ENCODE peak calls at places on chromosomes 1 and 21, in six cellular contexts. E is HCT116, N is K562, A is GM12878, F is HepG2, R is H1. M is an unnamed sample.

GRCh38 chr21:42671778-42672593 is 18.6 kb downstream of the PDE9A start:
- DNase-seq in E (no peak), N (no peak), A (no peak), F (peak), R (no peak), M (no peak)

GRCh38 chr1:156112276-156113137 is 2.0 kb upstream of the LMNA start:
- DNase-seq in E (no peak), N (no peak), A (no peak), F (no peak), R (no peak), M (no peak)

GRCh38 chr1:924619-925323 is 1.0 kb downstream of the SAMD11 start:
- DNase-seq in E (no peak), N (peak), A (no peak), F (no peak), R (no peak), M (no peak)

GRCh38 chr21:42375966-42376337 is 9.6 kb upstream of the TFF1 start:
- DNase-seq in E (no peak), N (no peak), A (no peak), F (no peak), R (no peak), M (no peak)

GRCh38 chr1:69312055-69312732 is 255.5 kb upstream of the LRRC7 start:
- DNase-seq in E (no peak), N (no peak), A (no peak), F (no peak), R (peak), M (no peak)

GRCh38 chr1:208540724-208541123 is 296.5 kb upstream of the PLXNA2 start:
- DNase-seq in E (no peak), N (no peak), A (no peak), F (no peak), R (no peak), M (no peak)

GRCh38 chr1:210400043-210400840 is 71.5 kb downstream of the HHAT start:
- DNase-seq in E (peak), N (peak), A (peak), F (peak), R (peak), M (peak)

GRCh38 chr1:220451541-220451940 is 76.4 kb upstream of the MARK1 start:
- DNase-seq in E (no peak), N (no peak), A (no peak), F (peak), R (no peak), M (peak)

GRCh38 chr1:32500387-32501209 is 35.7 kb downstream of the ZBTB8B start:
- DNase-seq in E (no peak), N (peak), A (no peak), F (no peak), R (no peak), M (peak)

GRCh38 chr1:32539584-32540571 is 651 bp downstream of the ZBTB8A start:
- DNase-seq in E (no peak), N (peak), A (no peak), F (no peak), R (no peak), M (no peak)

GRCh38 chr1:40384887-40385286 is 11.4 kb downstream of the SMAP2 start:
- DNase-seq in E (no peak), N (no peak), A (no peak), F (no peak), R (no peak), M (no peak)

GRCh38 chr1:89881415-89882058 is 60.7 kb downstream of the LRRC8D start:
- DNase-seq in E (no peak), N (no peak), A (peak), F (no peak), R (no peak), M (no peak)

GRCh38 chr1:23742670-23743286 is 493 bp upstream of the ELOA start:
- DNase-seq in E (no peak), N (no peak), A (no peak), F (no peak), R (peak), M (no peak)

GRCh38 chr1:23743287-23744052 is at the start of gene ELOA:
- DNase-seq in E (no peak), N (peak), A (no peak), F (peak), R (peak), M (peak)

GRCh38 chr1:23747947-23748346 is 4.7 kb downstream of the ELOA start:
- DNase-seq in E (no peak), N (no peak), A (no peak), F (no peak), R (no peak), M (no peak)

GRCh38 chr1:23741609-23742008 is 1.7 kb upstream of the ELOA start:
- DNase-seq in E (no peak), N (no peak), A (no peak), F (no peak), R (no peak), M (no peak)

DNA sequence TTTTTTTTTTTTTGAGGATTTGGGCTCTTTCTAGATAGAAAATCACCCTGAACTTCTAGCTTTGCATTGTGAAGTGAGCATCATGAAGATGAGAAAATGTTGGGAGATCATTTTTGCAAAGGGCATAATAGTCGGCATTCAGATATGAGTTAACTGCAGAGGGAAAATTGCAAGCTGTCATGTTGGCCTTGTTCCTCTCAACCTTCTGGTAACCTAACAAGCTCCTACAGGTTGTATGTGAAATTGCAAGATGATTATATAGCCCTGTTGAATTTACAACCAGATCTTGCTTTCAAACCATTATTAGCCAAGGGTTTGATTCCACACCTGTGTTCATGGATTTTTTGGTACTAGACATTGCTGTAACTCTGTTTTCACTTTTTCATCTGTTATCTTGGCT is 2.2 kb downstream of the ELOA start:
- DNase-seq in E (peak), N (peak), A (no peak), F (peak), R (no peak), M (no peak)
- TF ChIP-seq ZNF274 in E (no peak), N (no peak), A (no peak), F (no peak), R (no peak), M (no peak)

GRCh38 chr1:19391596-19391981 is 79.5 kb downstream of the SLC66A1 start:
- DNase-seq in E (no peak), N (no peak), A (no peak), F (no peak), R (no peak), M (no peak)
- H3K9ac ChIP-seq in E (no peak), N (peak), A (peak), F (no peak), R (no peak), M (peak)

DNA sequence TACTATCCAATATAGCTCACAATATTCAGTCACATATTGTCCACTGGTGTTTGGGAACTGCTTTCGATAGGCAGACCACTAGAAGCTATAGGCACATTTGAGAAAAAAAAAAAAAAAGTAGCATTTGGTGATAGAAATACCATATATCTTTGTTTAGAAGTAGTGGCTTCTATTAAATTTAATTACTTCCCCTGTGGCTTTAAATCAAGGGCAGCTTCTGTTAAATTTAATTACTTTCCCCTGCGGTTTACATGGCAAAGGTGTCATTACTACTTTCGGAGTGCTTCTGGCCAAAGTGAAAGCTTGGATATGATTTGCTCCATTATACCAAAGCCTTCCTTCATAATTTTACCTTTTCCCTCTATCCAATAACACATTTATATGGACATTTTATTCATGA is 229.9 kb downstream of the TTLL7 start:
- DNase-seq in E (no peak), N (no peak), A (no peak), F (no peak), R (no peak), M (no peak)
- H3K4me3 ChIP-seq in E (no peak), N (no peak), A (no peak), F (no peak), R (no peak), M (no peak)

DNA sequence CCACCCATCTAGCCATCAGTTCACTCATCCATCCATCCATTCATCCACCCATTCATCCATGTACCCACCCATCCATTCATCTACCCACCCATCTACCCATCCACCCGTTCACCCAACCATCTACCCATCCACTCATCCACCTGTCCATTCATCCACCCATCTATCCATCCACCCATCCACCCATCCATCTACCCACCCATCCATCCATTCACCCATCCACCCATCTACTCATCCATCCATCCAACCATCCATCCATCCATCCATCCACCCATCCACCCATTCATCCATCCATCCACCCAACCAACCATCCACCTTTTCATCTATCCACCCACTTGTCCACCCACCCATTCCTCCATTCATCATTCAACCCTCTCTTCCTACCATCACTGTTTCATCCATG is 80.3 kb downstream of the KIF14 start:
- DNase-seq in E (no peak), N (no peak), A (no peak), F (no peak), R (no peak), M (no peak)
- TF ChIP-seq ZNF274 in E (no peak), N (no peak), A (no peak), F (no peak), R (no peak), M (no peak)

GRCh38 chr1:224183591-224184312 is 712 bp downstream of the DEGS1 start:
- DNase-seq in E (no peak), N (peak), A (no peak), F (peak), R (no peak), M (no peak)

GRCh38 chr1:224180783-224181452 is 2.1 kb upstream of the DEGS1 start:
- DNase-seq in E (no peak), N (no peak), A (no peak), F (no peak), R (no peak), M (no peak)

GRCh38 chr1:224182057-224182865 is 779 bp upstream of the DEGS1 start:
- DNase-seq in E (no peak), N (peak), A (peak), F (no peak), R (no peak), M (no peak)

GRCh38 chr1:224181453-224181810 is 1.6 kb upstream of the DEGS1 start:
- DNase-seq in E (no peak), N (no peak), A (no peak), F (no peak), R (no peak), M (no peak)

DNA sequence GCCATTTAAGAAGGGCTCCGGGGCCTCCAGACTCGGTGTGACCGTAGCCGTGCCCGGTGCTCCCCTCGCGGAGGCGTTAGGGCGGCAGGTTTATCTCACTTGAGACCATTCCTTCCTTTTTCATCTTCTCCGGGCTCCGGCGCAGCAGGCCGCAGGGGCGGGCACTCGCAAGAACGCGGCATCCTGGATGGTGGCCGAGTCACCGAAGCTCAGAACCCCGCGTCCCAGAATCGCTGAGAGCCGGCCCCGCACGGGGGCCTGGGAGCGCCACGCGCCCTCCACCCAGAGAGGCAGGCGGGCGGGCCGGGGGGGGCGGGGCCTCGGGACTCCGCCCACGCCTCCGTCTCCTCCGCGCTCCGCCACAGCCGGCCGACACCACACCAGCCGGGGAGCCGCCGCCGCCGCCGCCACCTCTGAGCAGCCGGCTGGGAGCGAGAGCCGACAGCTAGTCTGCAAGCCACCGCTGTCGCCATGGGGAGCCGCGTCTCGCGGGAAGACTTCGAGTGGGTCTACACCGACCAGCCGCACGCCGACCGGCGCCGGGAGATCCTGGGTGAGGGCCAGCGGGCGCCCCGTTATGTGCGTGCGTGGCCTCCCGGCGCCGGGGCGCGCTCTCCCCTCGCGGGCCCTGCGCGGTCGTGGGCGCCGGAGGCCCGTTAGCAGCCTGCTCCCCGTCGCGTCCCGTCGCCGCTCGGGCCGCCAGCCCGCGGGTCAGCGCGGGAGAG is at the start of gene DEGS1:
- DNase-seq in E (peak), N (peak), A (no peak), F (peak), R (peak), M (peak)
- H3K9ac ChIP-seq in E (peak), N (peak), A (peak), F (peak), R (peak), M (peak)

GRCh38 chr1:46544561-46545240 is 6.7 kb downstream of the KNCN start:
- DNase-seq in E (no peak), N (peak), A (no peak), F (no peak), R (no peak), M (no peak)

GRCh38 chr1:46547481-46548383 is 3.7 kb downstream of the KNCN start:
- DNase-seq in E (peak), N (peak), A (no peak), F (peak), R (no peak), M (no peak)

GRCh38 chr1:46543761-46544560 is 7.5 kb downstream of the KNCN start:
- DNase-seq in E (no peak), N (no peak), A (no peak), F (no peak), R (no peak), M (no peak)

GRCh38 chr1:46545784-46546183 is 5.7 kb downstream of the KNCN start:
- DNase-seq in E (no peak), N (peak), A (no peak), F (no peak), R (no peak), M (no peak)

GRCh38 chr1:46546210-46546609 is 5.2 kb downstream of the KNCN start:
- DNase-seq in E (no peak), N (no peak), A (no peak), F (no peak), R (no peak), M (no peak)
- H3K4me3 ChIP-seq in E (no peak), N (no peak), A (no peak), F (no peak), R (no peak), M (no peak)

GRCh38 chr1:15468145-15468544 is 7.8 kb upstream of the CELA2B start:
- DNase-seq in E (no peak), N (no peak), A (no peak), F (no peak), R (no peak), M (no peak)

GRCh38 chr1:15465674-15466073 is 9.1 kb downstream of the CELA2A start:
- DNase-seq in E (no peak), N (no peak), A (no peak), F (no peak), R (no peak), M (no peak)

GRCh38 chr1:15472595-15472994 is 3.3 kb upstream of the CELA2B start:
- DNase-seq in E (no peak), N (peak), A (no peak), F (no peak), R (no peak), M (no peak)

GRCh38 chr1:15475737-15476314 is at the start of gene CELA2B:
- DNase-seq in E (no peak), N (peak), A (no peak), F (no peak), R (no peak), M (no peak)

DNA sequence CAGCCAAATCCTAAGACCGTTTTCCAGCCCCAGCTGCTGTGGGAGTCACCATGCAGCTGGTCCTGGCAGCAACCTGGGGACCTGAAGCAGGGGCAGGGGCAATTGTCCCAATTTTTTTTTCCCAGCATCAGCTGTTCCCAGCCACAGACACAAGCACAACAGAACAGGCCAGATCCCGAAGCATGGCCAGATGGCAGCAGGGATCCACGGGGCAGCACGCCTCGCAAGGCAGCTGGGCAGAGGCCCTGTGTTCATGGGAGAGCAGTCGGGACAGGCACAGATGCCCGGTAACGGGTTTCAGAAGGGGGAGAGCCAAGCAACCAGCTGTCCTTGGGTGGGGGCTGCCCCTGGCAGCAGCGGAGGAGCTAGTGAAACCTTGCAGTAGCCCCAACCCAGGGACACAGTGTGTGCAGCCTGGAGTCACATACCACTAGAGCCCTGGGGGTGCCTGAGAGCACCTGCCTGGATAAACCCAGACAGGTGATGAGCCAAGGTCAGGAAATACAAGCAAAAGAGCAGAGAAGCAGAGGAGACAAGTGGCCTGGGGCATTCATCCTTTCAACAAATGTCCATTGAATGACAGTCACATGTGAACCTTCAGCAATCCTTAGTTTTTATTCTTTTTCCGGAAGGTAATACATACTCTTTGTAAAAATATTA is 5.9 kb upstream of the CELA2B start:
- DNase-seq in E (no peak), N (no peak), A (no peak), F (no peak), R (no peak), M (no peak)
- TF ChIP-seq ZNF274 in E (no peak), N (no peak), A (no peak), F (no peak), R (no peak), M (no peak)

GRCh38 chr1:184208622-184209021 is 157.1 kb downstream of the TSEN15 start:
- DNase-seq in E (no peak), N (no peak), A (no peak), F (no peak), R (no peak), M (no peak)
- H3K9ac ChIP-seq in E (no peak), N (no peak), A (no peak), F (no peak), R (no peak), M (no peak)

DNA sequence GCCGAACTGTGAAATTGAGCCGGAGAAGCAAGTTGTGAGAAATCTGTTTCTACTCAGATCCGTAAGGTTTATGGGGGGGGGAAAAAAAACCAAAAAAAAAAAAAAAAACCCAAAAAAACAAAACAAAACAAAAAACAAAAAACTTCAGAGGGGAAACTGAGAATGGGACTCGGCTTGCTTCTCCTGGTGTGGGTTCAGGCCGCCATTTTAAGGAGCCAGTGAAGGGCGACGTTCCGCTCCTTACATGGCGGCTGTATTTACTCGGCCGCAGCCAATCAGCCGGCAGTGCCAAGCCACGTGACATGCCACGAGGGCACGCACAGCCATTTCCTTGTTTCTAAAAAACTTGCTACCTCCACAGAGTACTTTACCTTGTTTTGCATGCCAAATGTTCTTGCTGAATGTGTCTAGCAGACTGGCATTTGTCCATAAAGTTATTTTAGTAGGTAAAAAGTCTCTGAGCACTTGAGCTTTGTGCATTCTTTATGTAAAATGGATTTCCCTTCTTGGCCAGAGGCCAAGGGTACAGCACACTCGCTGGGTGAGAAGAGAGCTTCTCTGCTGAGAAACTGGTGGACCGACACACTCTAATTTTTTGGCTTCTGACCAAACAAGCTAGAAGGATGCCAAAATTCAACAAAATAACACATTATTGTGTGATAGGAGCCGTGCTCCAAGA is 101.8 kb downstream of the NFIA start:
- DNase-seq in E (no peak), N (peak), A (no peak), F (peak), R (no peak), M (no peak)
- H3K4me3 ChIP-seq in E (no peak), N (peak), A (no peak), F (peak), R (no peak), M (no peak)

GRCh38 chr1:53311909-53312305 is 16.0 kb downstream of the LRP8 start:
- DNase-seq in E (no peak), N (no peak), A (no peak), F (no peak), R (no peak), M (no peak)
- TF ChIP-seq ZNF274 in E (no peak), N (no peak), A (no peak), F (no peak), R (no peak), M (no peak)

M was measured in NT2/D1.